ENCODE peak calls at places on chromosomes 2 and 18, in nine cellular contexts. Q is gastrocnemius medialis; T is CD8-positive, alpha-beta T cell; W is NCI-H82; Z is activated CD8-positive, alpha-beta memory T cell treated with anti-CD3 and anti-CD28 coated beads for 48 hours; S is fibroblast of lung; Y is astrocyte of the cerebellum; G is KG1; U is caudate nucleus. P is an unnamed sample.

GRCh38 chr2:85439986-85440385 is 21.5 kb downstream of the SH2D6 start:
- DNase-seq in Q (no peak), T (no peak), W (no peak), Z (no peak), S (no peak), Y (no peak), G (no peak), U (no peak), P (no peak)

GRCh38 chr2:216492951-216493685 is 5.5 kb upstream of the RPL37A start:
- DNase-seq in Q (no peak), T (no peak), W (no peak), Z (no peak), S (peak; percentile 31), Y (no peak), G (no peak), U (peak; percentile 4), P (no peak)

GRCh38 chr18:79410731-79411613 is 15.2 kb downstream of the NFATC1 start:
- DNase-seq in Q (no peak), T (no peak), W (no peak), Z (no peak), S (no peak), Y (no peak), G (no peak), U (no peak), P (no peak)

GRCh38 chr2:60530228-60530627 is 23.2 kb downstream of the BCL11A start:
- DNase-seq in Q (no peak), T (no peak), W (peak; percentile 72), Z (no peak), S (no peak), Y (no peak), G (no peak), U (no peak), P (no peak)

GRCh38 chr2:149645391-149645790 is 57.8 kb upstream of the MMADHC start:
- DNase-seq in Q (no peak), T (no peak), W (no peak), Z (no peak), S (peak; percentile 51), Y (no peak), G (no peak), U (no peak), P (no peak)

GRCh38 chr2:75324716-75325291 is 125.5 kb upstream of the TACR1 start:
- DNase-seq in Q (no peak), T (no peak), W (no peak), Z (no peak), S (no peak), Y (no peak), G (no peak), U (no peak), P (no peak)

GRCh38 chr18:41666251-41666650 is 288.8 kb upstream of the PIK3C3 start:
- DNase-seq in Q (no peak), T (no peak), W (no peak), Z (no peak), S (no peak), Y (no peak), G (no peak), U (no peak), P (no peak)

GRCh38 chr2:66466435-66466834 is 31.5 kb downstream of the MEIS1 start:
- DNase-seq in Q (no peak), T (no peak), W (no peak), Z (no peak), S (no peak), Y (no peak), G (no peak), U (no peak), P (no peak)

GRCh38 chr18:10787293-10787901 is 261.6 kb downstream of the NAPG start:
- DNase-seq in Q (no peak), T (peak; percentile 66), W (peak; percentile 81), Z (peak; percentile 68), S (peak; percentile 89), Y (peak; percentile 73), G (peak; percentile 91), U (peak; percentile 58), P (peak; percentile 56)

GRCh38 chr2:240320561-240321091 is 114.8 kb upstream of the GPC1 start:
- DNase-seq in Q (no peak), T (no peak), W (no peak), Z (no peak), S (no peak), Y (no peak), G (no peak), U (peak; percentile 14), P (no peak)

GRCh38 chr2:203993560-203993959 is 57.0 kb downstream of the ICOS start:
- DNase-seq in Q (no peak), T (no peak), W (no peak), Z (no peak), S (no peak), Y (no peak), G (no peak), U (no peak), P (no peak)

GRCh38 chr2:178877874-178878273 is 70.7 kb upstream of the TTN start:
- DNase-seq in Q (no peak), T (no peak), W (no peak), Z (no peak), S (no peak), Y (no peak), G (no peak), U (no peak), P (no peak)

GRCh38 chr18:1585881-1586488 is 681.3 kb downstream of the ADCYAP1 start:
- DNase-seq in Q (no peak), T (no peak), W (peak; percentile 84), Z (no peak), S (peak; percentile 23), Y (peak; percentile 18), G (peak; percentile 16), U (no peak), P (no peak)

GRCh38 chr18:9404565-9405060 is 70.0 kb downstream of the TWSG1 start:
- DNase-seq in Q (no peak), T (peak; percentile 2), W (no peak), Z (no peak), S (no peak), Y (no peak), G (peak; percentile 84), U (no peak), P (no peak)

GRCh38 chr2:1656326-1656960 is 87.9 kb downstream of the PXDN start:
- DNase-seq in Q (no peak), T (no peak), W (no peak), Z (no peak), S (no peak), Y (no peak), G (no peak), U (no peak), P (no peak)

GRCh38 chr2:30786923-30787685 is 20.1 kb downstream of the CAPN13 start:
- DNase-seq in Q (no peak), T (no peak), W (no peak), Z (no peak), S (no peak), Y (no peak), G (no peak), U (no peak), P (no peak)

GRCh38 chr2:105865222-105865913 is 120.7 kb downstream of the NCK2 start:
- DNase-seq in Q (peak; percentile 56), T (no peak), W (no peak), Z (no peak), S (peak; percentile 33), Y (no peak), G (no peak), U (no peak), P (no peak)

GRCh38 chr18:33839452-33840225 is 261.6 kb downstream of the ASXL3 start:
- DNase-seq in Q (no peak), T (no peak), W (peak; percentile 78), Z (no peak), S (peak; percentile 79), Y (peak; percentile 78), G (no peak), U (no peak), P (peak; percentile 14)

GRCh38 chr2:175463639-175464310 is 282.3 kb upstream of the ATP5MC3 start:
- DNase-seq in Q (no peak), T (no peak), W (no peak), Z (no peak), S (no peak), Y (no peak), G (no peak), U (no peak), P (no peak)

GRCh38 chr2:143259368-143259958 is 130.2 kb downstream of the ARHGAP15 start:
- DNase-seq in Q (peak; percentile 6), T (peak; percentile 63), W (peak; percentile 86), Z (no peak), S (peak; percentile 84), Y (peak; percentile 63), G (peak; percentile 38), U (peak; percentile 37), P (peak; percentile 21)

GRCh38 chr2:132651115-132652099 is 18.6 kb downstream of the LYPD1 start:
- DNase-seq in Q (no peak), T (no peak), W (peak; percentile 50), Z (no peak), S (peak; percentile 72), Y (no peak), G (no peak), U (no peak), P (no peak)

GRCh38 chr2:143525006-143525405 is 395.8 kb downstream of the ARHGAP15 start:
- DNase-seq in Q (no peak), T (no peak), W (no peak), Z (no peak), S (peak; percentile 46), Y (no peak), G (no peak), U (no peak), P (no peak)

GRCh38 chr2:42567806-42568429 is 514 bp upstream of the MTA3 start:
- DNase-seq in Q (no peak), T (no peak), W (peak; percentile 57), Z (no peak), S (peak; percentile 32), Y (no peak), G (no peak), U (no peak), P (peak; percentile 17)

GRCh38 chr2:219175486-219175885 is 1.2 kb downstream of the CNPPD1 start:
- DNase-seq in Q (no peak), T (no peak), W (no peak), Z (no peak), S (no peak), Y (no peak), G (no peak), U (no peak), P (no peak)

GRCh38 chr2:109322646-109323045 is 193.6 kb downstream of the SH3RF3 start:
- DNase-seq in Q (no peak), T (no peak), W (no peak), Z (no peak), S (no peak), Y (no peak), G (no peak), U (no peak), P (no peak)

GRCh38 chr2:45851111-45851510 is 199.6 kb downstream of the PRKCE start:
- DNase-seq in Q (no peak), T (no peak), W (no peak), Z (no peak), S (no peak), Y (no peak), G (no peak), U (no peak), P (no peak)

GRCh38 chr2:200379481-200380120 is 73.1 kb downstream of the SPATS2L start:
- DNase-seq in Q (no peak), T (no peak), W (peak; percentile 32), Z (no peak), S (no peak), Y (no peak), G (no peak), U (no peak), P (no peak)

GRCh38 chr2:135530313-135531230 is at the start of gene ZRANB3:
- DNase-seq in Q (peak; percentile 93), T (peak; percentile 88), W (peak; percentile 99), Z (peak; percentile 49), S (peak; percentile 98), Y (peak; percentile 97), G (peak; percentile 98), U (peak; percentile 95), P (peak; percentile 95)

GRCh38 chr18:40984856-40985255 is 970.2 kb upstream of the PIK3C3 start:
- DNase-seq in Q (no peak), T (no peak), W (no peak), Z (no peak), S (peak; percentile 29), Y (no peak), G (no peak), U (no peak), P (no peak)

GRCh38 chr2:6027066-6027465 is 334.9 kb downstream of the SOX11 start:
- DNase-seq in Q (no peak), T (no peak), W (peak; percentile 3), Z (no peak), S (no peak), Y (no peak), G (no peak), U (no peak), P (no peak)

P was measured in psoas muscle.